ENCODE peak calls at places on chromosome 9, in seven cellular contexts. One of them, this sample, is unnamed.

GRCh38 chr9:74666625-74667316 is 169.6 kb downstream of the RORB start:
- ATAC-seq in RWPE2: no peak
- ATAC-seq in pancreas: peak; percentile 60
- ATAC-seq in psoas muscle: peak; percentile 33
- ATAC-seq in upper lobe of right lung: no peak
- ATAC-seq in GM12878: no peak
- ATAC-seq in Panc1: no peak
- ATAC-seq in this sample: peak; percentile 88

GRCh38 chr9:32782476-32783167 is 718 bp upstream of the TMEM215 start:
- ATAC-seq in GM12878: no peak
- ATAC-seq in Panc1: peak; percentile 26
- ATAC-seq in upper lobe of right lung: peak; percentile 27
- ATAC-seq in psoas muscle: peak; percentile 30
- ATAC-seq in pancreas: no peak
- ATAC-seq in RWPE2: peak; percentile 19
- ATAC-seq in this sample: no peak

GRCh38 chr9:28651050-28651722 is 1077.9 kb upstream of the C9orf72 start:
- ATAC-seq in GM12878: peak; percentile 45
- ATAC-seq in psoas muscle: no peak
- ATAC-seq in pancreas: no peak
- ATAC-seq in RWPE2: no peak
- ATAC-seq in Panc1: no peak
- ATAC-seq in upper lobe of right lung: no peak
- ATAC-seq in this sample: no peak

GRCh38 chr9:33443504-33444154 is 3.8 kb downstream of the AQP3 start:
- ATAC-seq in RWPE2: no peak
- ATAC-seq in pancreas: no peak
- ATAC-seq in psoas muscle: no peak
- ATAC-seq in Panc1: no peak
- ATAC-seq in upper lobe of right lung: no peak
- ATAC-seq in GM12878: no peak
- ATAC-seq in this sample: no peak

GRCh38 chr9:76766126-76766525 is 1.9 kb downstream of the PCA3 start:
- ATAC-seq in Panc1: no peak
- ATAC-seq in pancreas: no peak
- ATAC-seq in psoas muscle: no peak
- ATAC-seq in upper lobe of right lung: no peak
- ATAC-seq in RWPE2: no peak
- ATAC-seq in GM12878: no peak
- ATAC-seq in this sample: no peak

GRCh38 chr9:109967651-109968331 is 187.8 kb downstream of the PALM2AKAP2 start:
- ATAC-seq in RWPE2: no peak
- ATAC-seq in Panc1: no peak
- ATAC-seq in pancreas: no peak
- ATAC-seq in GM12878: peak; percentile 62
- ATAC-seq in upper lobe of right lung: no peak
- ATAC-seq in psoas muscle: no peak
- ATAC-seq in this sample: no peak

GRCh38 chr9:96408409-96409280 is 9.5 kb downstream of the ZNF367 start:
- ATAC-seq in RWPE2: no peak
- ATAC-seq in pancreas: no peak
- ATAC-seq in Panc1: peak; percentile 22
- ATAC-seq in upper lobe of right lung: no peak
- ATAC-seq in GM12878: no peak
- ATAC-seq in psoas muscle: no peak
- ATAC-seq in this sample: no peak

GRCh38 chr9:71514344-71514975 is 253.9 kb downstream of the CEMIP2 start:
- ATAC-seq in GM12878: no peak
- ATAC-seq in RWPE2: peak; percentile 44
- ATAC-seq in pancreas: no peak
- ATAC-seq in psoas muscle: no peak
- ATAC-seq in upper lobe of right lung: no peak
- ATAC-seq in Panc1: no peak
- ATAC-seq in this sample: no peak

GRCh38 chr9:35935755-35936509 is 22.0 kb downstream of the OR2S2 start:
- ATAC-seq in RWPE2: peak; percentile 31
- ATAC-seq in pancreas: no peak
- ATAC-seq in GM12878: no peak
- ATAC-seq in upper lobe of right lung: no peak
- ATAC-seq in Panc1: no peak
- ATAC-seq in psoas muscle: no peak
- ATAC-seq in this sample: no peak

GRCh38 chr9:117344892-117345660 is 69.8 kb downstream of the ASTN2 start:
- ATAC-seq in psoas muscle: no peak
- ATAC-seq in upper lobe of right lung: no peak
- ATAC-seq in pancreas: no peak
- ATAC-seq in GM12878: no peak
- ATAC-seq in RWPE2: no peak
- ATAC-seq in Panc1: no peak
- ATAC-seq in this sample: no peak

GRCh38 chr9:133807818-133808217 is 69.7 kb upstream of the SARDH start:
- ATAC-seq in GM12878: no peak
- ATAC-seq in RWPE2: no peak
- ATAC-seq in Panc1: no peak
- ATAC-seq in psoas muscle: no peak
- ATAC-seq in pancreas: no peak
- ATAC-seq in upper lobe of right lung: no peak
- ATAC-seq in this sample: no peak

GRCh38 chr9:87292449-87293191 is 205.0 kb upstream of the DAPK1 start:
- ATAC-seq in upper lobe of right lung: no peak
- ATAC-seq in GM12878: no peak
- ATAC-seq in Panc1: no peak
- ATAC-seq in pancreas: no peak
- ATAC-seq in psoas muscle: no peak
- ATAC-seq in RWPE2: no peak
- ATAC-seq in this sample: no peak

GRCh38 chr9:35954942-35955546 is 2.9 kb downstream of the OR2S2 start:
- ATAC-seq in RWPE2: peak; percentile 78
- ATAC-seq in pancreas: peak; percentile 85
- ATAC-seq in upper lobe of right lung: peak; percentile 94
- ATAC-seq in psoas muscle: peak; percentile 80
- ATAC-seq in Panc1: peak; percentile 94
- ATAC-seq in GM12878: peak; percentile 88
- ATAC-seq in this sample: peak; percentile 82

GRCh38 chr9:134419684-134420076 is 93.4 kb downstream of the RXRA start:
- ATAC-seq in upper lobe of right lung: no peak
- ATAC-seq in psoas muscle: peak; percentile 36
- ATAC-seq in RWPE2: peak; percentile 34
- ATAC-seq in GM12878: peak; percentile 76
- ATAC-seq in Panc1: peak; percentile 78
- ATAC-seq in pancreas: peak; percentile 18
- ATAC-seq in this sample: no peak

GRCh38 chr9:34072410-34072809 is 23.7 kb upstream of the UBAP2 start:
- ATAC-seq in Panc1: no peak
- ATAC-seq in GM12878: peak; percentile 30
- ATAC-seq in RWPE2: peak; percentile 76
- ATAC-seq in pancreas: peak; percentile 29
- ATAC-seq in upper lobe of right lung: peak; percentile 51
- ATAC-seq in psoas muscle: no peak
- ATAC-seq in this sample: no peak

GRCh38 chr9:34493972-34494535 is 28.7 kb downstream of the ENHO start:
- ATAC-seq in Panc1: no peak
- ATAC-seq in RWPE2: peak; percentile 40
- ATAC-seq in GM12878: no peak
- ATAC-seq in pancreas: peak; percentile 49
- ATAC-seq in upper lobe of right lung: peak; percentile 72
- ATAC-seq in psoas muscle: peak; percentile 61
- ATAC-seq in this sample: no peak

GRCh38 chr9:75369989-75370388 is 281.7 kb downstream of the OSTF1 start:
- ATAC-seq in Panc1: no peak
- ATAC-seq in upper lobe of right lung: no peak
- ATAC-seq in GM12878: no peak
- ATAC-seq in psoas muscle: no peak
- ATAC-seq in RWPE2: no peak
- ATAC-seq in pancreas: no peak
- ATAC-seq in this sample: no peak

DNA sequence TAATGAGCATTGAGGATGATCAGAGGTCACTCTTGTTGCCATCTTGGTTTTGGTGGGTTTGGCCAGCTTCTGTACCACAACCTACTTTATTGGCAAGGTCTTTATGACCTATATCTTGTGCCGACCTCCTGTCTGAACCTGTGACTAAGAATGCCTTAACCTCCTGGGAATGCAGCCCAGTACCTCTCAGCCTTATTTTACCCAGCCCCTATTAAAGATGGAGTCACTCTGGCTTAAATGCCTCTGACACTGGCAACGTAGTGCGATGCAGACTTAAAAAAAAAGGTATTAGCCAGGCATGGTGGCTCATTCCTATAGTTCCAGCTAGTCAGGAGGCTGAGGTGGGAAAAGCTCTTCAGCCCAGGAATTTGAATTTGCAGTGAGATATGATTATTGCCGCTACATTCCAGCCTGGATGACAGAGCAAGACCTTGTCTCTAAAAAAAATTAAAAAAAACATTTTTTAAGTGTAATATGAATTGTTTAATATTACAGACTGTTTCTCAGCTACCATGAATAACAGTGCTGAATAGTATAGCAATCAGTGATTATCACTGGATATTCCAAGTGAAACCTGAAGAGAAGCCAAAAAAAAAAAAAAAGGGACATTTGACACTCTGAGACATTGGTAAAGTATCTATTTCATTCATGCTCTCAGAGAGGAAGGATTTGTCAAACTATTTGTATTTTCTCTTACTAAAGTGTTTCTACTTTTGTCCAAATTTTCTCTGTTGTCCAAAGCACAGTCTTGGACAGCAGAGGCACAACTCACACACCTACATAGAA is 18.3 kb upstream of the STOM start:
- ATAC-seq in upper lobe of right lung: no peak
- ATAC-seq in RWPE2: no peak
- ATAC-seq in psoas muscle: no peak
- ATAC-seq in GM12878: no peak
- ATAC-seq in pancreas: no peak
- ATAC-seq in Panc1: no peak
- ATAC-seq in this sample: no peak
- H3K4me1 ChIP-seq in upper lobe of right lung: no peaks in the 10 kb centered on the region
- H3K4me1 ChIP-seq in RWPE2: peaks cover 12% of the 10 kb centered on the region
- H3K4me1 ChIP-seq in psoas muscle: no peaks in the 10 kb centered on the region
- H3K4me1 ChIP-seq in GM12878: no peaks in the 10 kb centered on the region
- H3K4me1 ChIP-seq in pancreas: no peaks in the 10 kb centered on the region
- H3K4me1 ChIP-seq in Panc1: no peaks in the 10 kb centered on the region
- H3K4me1 ChIP-seq in this sample: no peaks in the 10 kb centered on the region

DNA sequence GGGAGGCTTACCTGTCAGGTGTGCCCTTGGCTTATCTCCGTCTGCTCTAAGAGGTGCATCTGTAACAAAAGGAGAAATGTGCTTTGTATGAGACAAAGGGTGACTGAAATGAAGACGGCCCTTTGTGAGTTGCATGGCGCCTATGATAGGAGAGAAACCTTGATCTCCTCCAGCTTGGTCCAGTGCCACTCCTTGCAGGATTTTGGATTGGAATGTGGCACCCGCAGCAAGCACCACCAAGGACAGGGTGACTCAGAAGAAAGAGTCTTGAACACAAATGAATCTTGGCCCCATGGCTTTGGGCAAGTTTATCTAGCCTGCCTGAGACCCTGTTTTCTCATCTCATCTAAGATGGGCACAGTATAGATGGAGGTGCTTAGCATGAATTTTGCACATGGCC is 13.4 kb downstream of the TNFSF15 start:
- ATAC-seq in psoas muscle: no peak
- ATAC-seq in pancreas: no peak
- ATAC-seq in GM12878: no peak
- ATAC-seq in Panc1: no peak
- ATAC-seq in upper lobe of right lung: no peak
- ATAC-seq in RWPE2: no peak
- ATAC-seq in this sample: no peak
- TF ChIP-seq CTCF in psoas muscle: no peak
- TF ChIP-seq CTCF in pancreas: no peak
- TF ChIP-seq CTCF in GM12878: no peak
- TF ChIP-seq CTCF in Panc1: no peak
- TF ChIP-seq CTCF in upper lobe of right lung: no peak
- TF ChIP-seq CTCF in RWPE2: no peak
- TF ChIP-seq CTCF in this sample: no peak

GRCh38 chr9:70058569-70059161 is 15.0 kb downstream of the MAMDC2 start:
- ATAC-seq in Panc1: no peak
- ATAC-seq in upper lobe of right lung: no peak
- ATAC-seq in psoas muscle: no peak
- ATAC-seq in GM12878: no peak
- ATAC-seq in RWPE2: no peak
- ATAC-seq in pancreas: no peak
- ATAC-seq in this sample: peak; percentile 42
- H3K4me1 ChIP-seq in Panc1: no peaks in the 10 kb centered on the region
- H3K4me1 ChIP-seq in upper lobe of right lung: no peaks in the 10 kb centered on the region
- H3K4me1 ChIP-seq in psoas muscle: peaks cover 7% of the 10 kb centered on the region
- H3K4me1 ChIP-seq in GM12878: no peaks in the 10 kb centered on the region
- H3K4me1 ChIP-seq in RWPE2: peaks cover 15% of the 10 kb centered on the region
- H3K4me1 ChIP-seq in pancreas: peaks cover 6% of the 10 kb centered on the region
- H3K4me1 ChIP-seq in this sample: peaks cover 18% of the 10 kb centered on the region

DNA sequence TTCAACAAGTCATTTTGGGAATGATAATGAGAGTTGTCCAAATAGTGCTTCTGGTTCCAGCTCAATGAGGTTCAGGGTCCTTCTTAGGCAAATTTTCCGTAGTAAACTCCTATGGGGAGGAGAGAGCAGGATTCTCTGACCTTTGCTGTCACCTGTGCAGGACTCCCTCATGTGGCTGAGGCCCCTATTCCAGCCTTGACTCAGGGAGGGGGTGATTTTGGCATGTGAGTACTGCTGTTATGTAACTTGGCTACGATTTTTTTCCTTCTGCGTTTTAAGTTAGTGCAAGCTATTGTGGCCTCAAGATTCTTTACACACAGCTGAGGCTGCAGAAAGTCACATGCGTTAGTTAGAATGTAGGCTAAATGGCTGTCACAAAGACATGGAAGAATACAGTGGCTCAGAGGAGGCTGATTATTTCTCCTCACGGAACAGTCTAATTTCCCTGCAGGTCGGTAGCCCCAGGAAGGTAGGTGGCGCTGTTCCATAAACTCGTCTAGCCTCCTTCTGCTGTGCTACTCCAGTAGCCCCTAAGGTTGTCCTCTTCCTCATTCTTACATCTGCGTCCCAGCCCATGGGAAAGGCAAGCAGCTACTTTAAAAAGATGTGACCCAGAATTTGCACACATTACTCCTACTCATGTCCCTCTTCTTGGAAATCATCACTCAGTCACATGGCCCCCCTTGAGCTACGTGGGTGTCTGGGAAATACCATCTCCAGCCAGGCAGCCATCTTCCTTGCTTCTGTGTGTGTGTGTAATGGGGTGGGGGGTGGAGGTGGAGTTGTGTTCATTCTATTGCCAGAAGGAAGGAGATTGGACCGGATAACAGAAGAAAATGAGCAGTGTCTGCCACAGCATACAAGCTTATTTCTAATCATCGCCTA is 486.5 kb downstream of the CCDC171 start:
- ATAC-seq in psoas muscle: no peak
- ATAC-seq in pancreas: no peak
- ATAC-seq in Panc1: no peak
- ATAC-seq in RWPE2: no peak
- ATAC-seq in upper lobe of right lung: peak; percentile 20
- ATAC-seq in GM12878: peak; percentile 66
- ATAC-seq in this sample: peak; percentile 43
- TF ChIP-seq CTCF in psoas muscle: no peak
- TF ChIP-seq CTCF in pancreas: no peak
- TF ChIP-seq CTCF in Panc1: peak; percentile 38
- TF ChIP-seq CTCF in RWPE2: no peak
- TF ChIP-seq CTCF in upper lobe of right lung: no peak
- TF ChIP-seq CTCF in GM12878: peak; percentile 34
- TF ChIP-seq CTCF in this sample: no peak

GRCh38 chr9:136536051-136536720 is 9.7 kb downstream of the NOTCH1 start:
- ATAC-seq in psoas muscle: no peak
- ATAC-seq in pancreas: no peak
- ATAC-seq in upper lobe of right lung: no peak
- ATAC-seq in RWPE2: no peak
- ATAC-seq in Panc1: no peak
- ATAC-seq in GM12878: no peak
- ATAC-seq in this sample: no peak
- H3K4me1 ChIP-seq in psoas muscle: peaks cover 10% of the 10 kb centered on the region
- H3K4me1 ChIP-seq in pancreas: peaks cover 7% of the 10 kb centered on the region
- H3K4me1 ChIP-seq in upper lobe of right lung: peaks cover 86% of the 10 kb centered on the region
- H3K4me1 ChIP-seq in RWPE2: peaks cover 27% of the 10 kb centered on the region
- H3K4me1 ChIP-seq in Panc1: no peaks in the 10 kb centered on the region
- H3K4me1 ChIP-seq in GM12878: peaks cover 61% of the 10 kb centered on the region
- H3K4me1 ChIP-seq in this sample: peaks cover 97% of the 10 kb centered on the region

This sample was measured in gastroesophageal sphincter.